ENCODE peak calls at places on chromosome 19, in six cellular contexts. One of them, this sample, is unnamed.

GRCh38 chr19:38792250-38793111 is 3.5 kb downstream of the LGALS7B start:
- DNase-seq in non-pigmented ciliary epithelial cell: no peak
- DNase-seq in HEK293T: no peak
- DNase-seq in activated effector memory CD4-positive, alpha-beta T cell treated with anti-CD3 and anti-CD28 coated beads, Interleukin-2, amount 50 U/mL, for 16 hours: peak
- DNase-seq in heart left ventricle: no peak
- DNase-seq in A172: no peak
- DNase-seq in this sample: peak

GRCh38 chr19:4449022-4449825 is 8.4 kb downstream of the UBXN6 start:
- DNase-seq in non-pigmented ciliary epithelial cell: no peak
- DNase-seq in heart left ventricle: peak
- DNase-seq in A172: no peak
- DNase-seq in HEK293T: no peak
- DNase-seq in activated effector memory CD4-positive, alpha-beta T cell treated with anti-CD3 and anti-CD28 coated beads, Interleukin-2, amount 50 U/mL, for 16 hours: no peak
- DNase-seq in this sample: no peak

GRCh38 chr19:4566402-4567051 is 7.0 kb upstream of the SEMA6B start:
- DNase-seq in heart left ventricle: no peak
- DNase-seq in HEK293T: no peak
- DNase-seq in A172: no peak
- DNase-seq in non-pigmented ciliary epithelial cell: no peak
- DNase-seq in activated effector memory CD4-positive, alpha-beta T cell treated with anti-CD3 and anti-CD28 coated beads, Interleukin-2, amount 50 U/mL, for 16 hours: no peak
- DNase-seq in this sample: no peak

GRCh38 chr19:55454787-55455243 is 6.6 kb downstream of the ISOC2 start:
- DNase-seq in HEK293T: peak
- DNase-seq in non-pigmented ciliary epithelial cell: no peak
- DNase-seq in heart left ventricle: no peak
- DNase-seq in A172: peak
- DNase-seq in activated effector memory CD4-positive, alpha-beta T cell treated with anti-CD3 and anti-CD28 coated beads, Interleukin-2, amount 50 U/mL, for 16 hours: peak
- DNase-seq in this sample: peak

GRCh38 chr19:925912-926594 is at the start of gene ARID3A:
- DNase-seq in heart left ventricle: peak
- DNase-seq in A172: no peak
- DNase-seq in activated effector memory CD4-positive, alpha-beta T cell treated with anti-CD3 and anti-CD28 coated beads, Interleukin-2, amount 50 U/mL, for 16 hours: no peak
- DNase-seq in HEK293T: peak
- DNase-seq in non-pigmented ciliary epithelial cell: no peak
- DNase-seq in this sample: peak

GRCh38 chr19:56814656-56815055 is 25.9 kb downstream of the PEG3 start:
- DNase-seq in A172: no peak
- DNase-seq in activated effector memory CD4-positive, alpha-beta T cell treated with anti-CD3 and anti-CD28 coated beads, Interleukin-2, amount 50 U/mL, for 16 hours: no peak
- DNase-seq in HEK293T: no peak
- DNase-seq in non-pigmented ciliary epithelial cell: no peak
- DNase-seq in heart left ventricle: no peak
- DNase-seq in this sample: no peak

GRCh38 chr19:40282920-40283319 is 2.2 kb downstream of the AKT2 start:
- DNase-seq in non-pigmented ciliary epithelial cell: no peak
- DNase-seq in heart left ventricle: no peak
- DNase-seq in activated effector memory CD4-positive, alpha-beta T cell treated with anti-CD3 and anti-CD28 coated beads, Interleukin-2, amount 50 U/mL, for 16 hours: no peak
- DNase-seq in HEK293T: no peak
- DNase-seq in A172: no peak
- DNase-seq in this sample: no peak

GRCh38 chr19:17686592-17687042 is 1.5 kb downstream of the UNC13A start:
- DNase-seq in A172: no peak
- DNase-seq in HEK293T: peak
- DNase-seq in activated effector memory CD4-positive, alpha-beta T cell treated with anti-CD3 and anti-CD28 coated beads, Interleukin-2, amount 50 U/mL, for 16 hours: no peak
- DNase-seq in heart left ventricle: peak
- DNase-seq in non-pigmented ciliary epithelial cell: no peak
- DNase-seq in this sample: peak

GRCh38 chr19:6667114-6667627 is 2.8 kb downstream of the TNFSF14 start:
- DNase-seq in non-pigmented ciliary epithelial cell: no peak
- DNase-seq in activated effector memory CD4-positive, alpha-beta T cell treated with anti-CD3 and anti-CD28 coated beads, Interleukin-2, amount 50 U/mL, for 16 hours: peak
- DNase-seq in HEK293T: no peak
- DNase-seq in heart left ventricle: no peak
- DNase-seq in A172: no peak
- DNase-seq in this sample: no peak

GRCh38 chr19:33301011-33301899 is 1.1 kb downstream of the CEBPA start:
- DNase-seq in non-pigmented ciliary epithelial cell: no peak
- DNase-seq in HEK293T: no peak
- DNase-seq in A172: no peak
- DNase-seq in activated effector memory CD4-positive, alpha-beta T cell treated with anti-CD3 and anti-CD28 coated beads, Interleukin-2, amount 50 U/mL, for 16 hours: peak
- DNase-seq in heart left ventricle: no peak
- DNase-seq in this sample: peak

GRCh38 chr19:18417250-18418033 is 1.8 kb upstream of the SSBP4 start:
- DNase-seq in heart left ventricle: peak
- DNase-seq in A172: peak
- DNase-seq in HEK293T: peak
- DNase-seq in activated effector memory CD4-positive, alpha-beta T cell treated with anti-CD3 and anti-CD28 coated beads, Interleukin-2, amount 50 U/mL, for 16 hours: peak
- DNase-seq in non-pigmented ciliary epithelial cell: no peak
- DNase-seq in this sample: peak

GRCh38 chr19:16088351-16088984 is 12.2 kb downstream of the TPM4 start:
- DNase-seq in non-pigmented ciliary epithelial cell: no peak
- DNase-seq in A172: peak
- DNase-seq in heart left ventricle: no peak
- DNase-seq in HEK293T: no peak
- DNase-seq in activated effector memory CD4-positive, alpha-beta T cell treated with anti-CD3 and anti-CD28 coated beads, Interleukin-2, amount 50 U/mL, for 16 hours: no peak
- DNase-seq in this sample: peak

GRCh38 chr19:55590621-55591020 is 8.7 kb downstream of the FIZ1 start:
- DNase-seq in heart left ventricle: no peak
- DNase-seq in activated effector memory CD4-positive, alpha-beta T cell treated with anti-CD3 and anti-CD28 coated beads, Interleukin-2, amount 50 U/mL, for 16 hours: no peak
- DNase-seq in A172: peak
- DNase-seq in HEK293T: peak
- DNase-seq in non-pigmented ciliary epithelial cell: no peak
- DNase-seq in this sample: peak

GRCh38 chr19:14954071-14954655 is 12.9 kb downstream of the OR7C2 start:
- DNase-seq in activated effector memory CD4-positive, alpha-beta T cell treated with anti-CD3 and anti-CD28 coated beads, Interleukin-2, amount 50 U/mL, for 16 hours: no peak
- DNase-seq in heart left ventricle: no peak
- DNase-seq in A172: no peak
- DNase-seq in HEK293T: no peak
- DNase-seq in non-pigmented ciliary epithelial cell: no peak
- DNase-seq in this sample: no peak

GRCh38 chr19:4456843-4457653 is 546 bp downstream of the UBXN6 start:
- DNase-seq in activated effector memory CD4-positive, alpha-beta T cell treated with anti-CD3 and anti-CD28 coated beads, Interleukin-2, amount 50 U/mL, for 16 hours: peak
- DNase-seq in non-pigmented ciliary epithelial cell: no peak
- DNase-seq in HEK293T: peak
- DNase-seq in A172: no peak
- DNase-seq in heart left ventricle: peak
- DNase-seq in this sample: peak

GRCh38 chr19:8731428-8732169 is 10.2 kb downstream of the OR2Z1 start:
- DNase-seq in non-pigmented ciliary epithelial cell: no peak
- DNase-seq in HEK293T: no peak
- DNase-seq in heart left ventricle: no peak
- DNase-seq in A172: no peak
- DNase-seq in activated effector memory CD4-positive, alpha-beta T cell treated with anti-CD3 and anti-CD28 coated beads, Interleukin-2, amount 50 U/mL, for 16 hours: no peak
- DNase-seq in this sample: no peak

GRCh38 chr19:7340959-7341837 is 7.5 kb upstream of the ARHGEF18 start:
- DNase-seq in HEK293T: peak
- DNase-seq in activated effector memory CD4-positive, alpha-beta T cell treated with anti-CD3 and anti-CD28 coated beads, Interleukin-2, amount 50 U/mL, for 16 hours: peak
- DNase-seq in non-pigmented ciliary epithelial cell: peak
- DNase-seq in A172: peak
- DNase-seq in heart left ventricle: peak
- DNase-seq in this sample: peak

GRCh38 chr19:15123900-15124299 is 16.7 kb downstream of the SYDE1 start:
- DNase-seq in HEK293T: no peak
- DNase-seq in activated effector memory CD4-positive, alpha-beta T cell treated with anti-CD3 and anti-CD28 coated beads, Interleukin-2, amount 50 U/mL, for 16 hours: peak
- DNase-seq in heart left ventricle: peak
- DNase-seq in A172: no peak
- DNase-seq in non-pigmented ciliary epithelial cell: no peak
- DNase-seq in this sample: no peak

GRCh38 chr19:8827277-8827676 is 4.8 kb downstream of the ZNF558 start:
- DNase-seq in activated effector memory CD4-positive, alpha-beta T cell treated with anti-CD3 and anti-CD28 coated beads, Interleukin-2, amount 50 U/mL, for 16 hours: no peak
- DNase-seq in heart left ventricle: no peak
- DNase-seq in A172: no peak
- DNase-seq in non-pigmented ciliary epithelial cell: no peak
- DNase-seq in HEK293T: no peak
- DNase-seq in this sample: no peak

GRCh38 chr19:40467007-40467565 is 285 bp downstream of the SPTBN4 start:
- DNase-seq in HEK293T: no peak
- DNase-seq in non-pigmented ciliary epithelial cell: no peak
- DNase-seq in A172: no peak
- DNase-seq in heart left ventricle: no peak
- DNase-seq in activated effector memory CD4-positive, alpha-beta T cell treated with anti-CD3 and anti-CD28 coated beads, Interleukin-2, amount 50 U/mL, for 16 hours: no peak
- DNase-seq in this sample: no peak

GRCh38 chr19:4124638-4125037 is 716 bp upstream of the MAP2K2 start:
- DNase-seq in HEK293T: no peak
- DNase-seq in A172: no peak
- DNase-seq in heart left ventricle: no peak
- DNase-seq in activated effector memory CD4-positive, alpha-beta T cell treated with anti-CD3 and anti-CD28 coated beads, Interleukin-2, amount 50 U/mL, for 16 hours: no peak
- DNase-seq in non-pigmented ciliary epithelial cell: no peak
- DNase-seq in this sample: no peak

GRCh38 chr19:49421039-49421877 is 2.0 kb downstream of the PTH2 start:
- DNase-seq in heart left ventricle: peak
- DNase-seq in HEK293T: peak
- DNase-seq in A172: peak
- DNase-seq in activated effector memory CD4-positive, alpha-beta T cell treated with anti-CD3 and anti-CD28 coated beads, Interleukin-2, amount 50 U/mL, for 16 hours: peak
- DNase-seq in non-pigmented ciliary epithelial cell: no peak
- DNase-seq in this sample: peak